ENCODE peak calls at places on chromosome 14, in eight cellular contexts. One of them, this sample, is unnamed. For H3K36me3, the result is how much of the 10 kb centered on the place peaks cover.

GRCh38 chr14:106831322-106831720 is 1304.9 kb downstream of the TMEM121 start:
- DNase-seq in thoracic aorta: no peak
- DNase-seq in naive thymus-derived CD4-positive, alpha-beta T cell: peak
- DNase-seq in HCT116: no peak
- DNase-seq in aorta: no peak
- DNase-seq in GM23248: no peak
- DNase-seq in mesendoderm: peak
- DNase-seq in adrenal gland: peak
- DNase-seq in this sample: no peak

GRCh38 chr14:53947452-53948180 is 9.0 kb downstream of the BMP4 start:
- DNase-seq in thoracic aorta: no peak
- DNase-seq in naive thymus-derived CD4-positive, alpha-beta T cell: no peak
- DNase-seq in HCT116: no peak
- DNase-seq in aorta: no peak
- DNase-seq in GM23248: no peak
- DNase-seq in mesendoderm: no peak
- DNase-seq in adrenal gland: no peak
- DNase-seq in this sample: no peak

GRCh38 chr14:72892879-72893635 is 844 bp downstream of the DPF3 start:
- DNase-seq in thoracic aorta: no peak
- DNase-seq in naive thymus-derived CD4-positive, alpha-beta T cell: peak
- DNase-seq in HCT116: no peak
- DNase-seq in aorta: peak
- DNase-seq in GM23248: peak
- DNase-seq in mesendoderm: no peak
- DNase-seq in adrenal gland: peak
- DNase-seq in this sample: peak

GRCh38 chr14:66003082-66003740 is 483.0 kb upstream of the CCDC196 start:
- DNase-seq in thoracic aorta: no peak
- DNase-seq in naive thymus-derived CD4-positive, alpha-beta T cell: no peak
- DNase-seq in HCT116: no peak
- DNase-seq in aorta: no peak
- DNase-seq in GM23248: no peak
- DNase-seq in mesendoderm: no peak
- DNase-seq in adrenal gland: no peak
- DNase-seq in this sample: no peak

GRCh38 chr14:34059037-34059924 is 108.4 kb upstream of the EGLN3 start:
- DNase-seq in thoracic aorta: no peak
- DNase-seq in naive thymus-derived CD4-positive, alpha-beta T cell: no peak
- DNase-seq in HCT116: no peak
- DNase-seq in aorta: no peak
- DNase-seq in GM23248: no peak
- DNase-seq in mesendoderm: no peak
- DNase-seq in adrenal gland: no peak
- DNase-seq in this sample: no peak

GRCh38 chr14:99510556-99511139 is 29.4 kb downstream of the CCNK start:
- DNase-seq in thoracic aorta: no peak
- DNase-seq in naive thymus-derived CD4-positive, alpha-beta T cell: no peak
- DNase-seq in HCT116: no peak
- DNase-seq in aorta: no peak
- DNase-seq in GM23248: no peak
- DNase-seq in mesendoderm: no peak
- DNase-seq in adrenal gland: no peak
- DNase-seq in this sample: no peak

GRCh38 chr14:105500036-105500725 is 9.1 kb downstream of the TEDC1 start:
- DNase-seq in thoracic aorta: no peak
- DNase-seq in naive thymus-derived CD4-positive, alpha-beta T cell: no peak
- DNase-seq in HCT116: no peak
- DNase-seq in aorta: no peak
- DNase-seq in GM23248: no peak
- DNase-seq in mesendoderm: no peak
- DNase-seq in adrenal gland: no peak
- DNase-seq in this sample: no peak

GRCh38 chr14:74685054-74685453 is 27.8 kb downstream of the AREL1 start:
- DNase-seq in thoracic aorta: no peak
- DNase-seq in naive thymus-derived CD4-positive, alpha-beta T cell: no peak
- DNase-seq in HCT116: no peak
- DNase-seq in aorta: no peak
- DNase-seq in GM23248: no peak
- DNase-seq in mesendoderm: no peak
- DNase-seq in adrenal gland: no peak
- DNase-seq in this sample: no peak

GRCh38 chr14:95953111-95953724 is 76.6 kb downstream of the TUNAR start:
- DNase-seq in thoracic aorta: no peak
- DNase-seq in naive thymus-derived CD4-positive, alpha-beta T cell: no peak
- DNase-seq in HCT116: no peak
- DNase-seq in aorta: no peak
- DNase-seq in GM23248: peak
- DNase-seq in mesendoderm: peak
- DNase-seq in adrenal gland: no peak
- DNase-seq in this sample: no peak

GRCh38 chr14:61470261-61470953 is 149.0 kb downstream of the PRKCH start:
- DNase-seq in thoracic aorta: no peak
- DNase-seq in naive thymus-derived CD4-positive, alpha-beta T cell: no peak
- DNase-seq in HCT116: no peak
- DNase-seq in aorta: no peak
- DNase-seq in GM23248: peak
- DNase-seq in mesendoderm: peak
- DNase-seq in adrenal gland: no peak
- DNase-seq in this sample: peak

GRCh38 chr14:26370118-26370517 is 227.7 kb downstream of the NOVA1 start:
- DNase-seq in thoracic aorta: no peak
- DNase-seq in naive thymus-derived CD4-positive, alpha-beta T cell: no peak
- DNase-seq in HCT116: no peak
- DNase-seq in aorta: no peak
- DNase-seq in GM23248: no peak
- DNase-seq in mesendoderm: no peak
- DNase-seq in adrenal gland: no peak
- DNase-seq in this sample: peak

GRCh38 chr14:74964787-74965769 is 9.7 kb upstream of the PGF start:
- DNase-seq in thoracic aorta: no peak
- DNase-seq in naive thymus-derived CD4-positive, alpha-beta T cell: no peak
- DNase-seq in HCT116: no peak
- DNase-seq in aorta: no peak
- DNase-seq in GM23248: peak
- DNase-seq in mesendoderm: no peak
- DNase-seq in adrenal gland: no peak
- DNase-seq in this sample: peak

GRCh38 chr14:24978862-24979724 is 70.9 kb downstream of the STXBP6 start:
- DNase-seq in thoracic aorta: no peak
- DNase-seq in naive thymus-derived CD4-positive, alpha-beta T cell: no peak
- DNase-seq in HCT116: no peak
- DNase-seq in aorta: no peak
- DNase-seq in GM23248: no peak
- DNase-seq in mesendoderm: peak
- DNase-seq in adrenal gland: no peak
- DNase-seq in this sample: no peak

GRCh38 chr14:76695263-76695920 is 65.9 kb upstream of the VASH1 start:
- DNase-seq in thoracic aorta: no peak
- DNase-seq in naive thymus-derived CD4-positive, alpha-beta T cell: no peak
- DNase-seq in HCT116: no peak
- DNase-seq in aorta: no peak
- DNase-seq in GM23248: no peak
- DNase-seq in mesendoderm: peak
- DNase-seq in adrenal gland: no peak
- DNase-seq in this sample: no peak

GRCh38 chr14:68939424-68939892 is 39.6 kb downstream of the ACTN1 start:
- DNase-seq in thoracic aorta: no peak
- DNase-seq in naive thymus-derived CD4-positive, alpha-beta T cell: no peak
- DNase-seq in HCT116: no peak
- DNase-seq in aorta: no peak
- DNase-seq in GM23248: no peak
- DNase-seq in mesendoderm: no peak
- DNase-seq in adrenal gland: no peak
- DNase-seq in this sample: no peak

GRCh38 chr14:34024768-34025144 is 73.9 kb upstream of the EGLN3 start:
- DNase-seq in thoracic aorta: no peak
- DNase-seq in naive thymus-derived CD4-positive, alpha-beta T cell: no peak
- DNase-seq in HCT116: no peak
- DNase-seq in aorta: no peak
- DNase-seq in GM23248: no peak
- DNase-seq in mesendoderm: no peak
- DNase-seq in adrenal gland: no peak
- DNase-seq in this sample: no peak

GRCh38 chr14:65770681-65771080 is 358.2 kb downstream of the FUT8 start:
- DNase-seq in thoracic aorta: no peak
- DNase-seq in naive thymus-derived CD4-positive, alpha-beta T cell: no peak
- DNase-seq in HCT116: no peak
- DNase-seq in aorta: no peak
- DNase-seq in GM23248: no peak
- DNase-seq in mesendoderm: no peak
- DNase-seq in adrenal gland: no peak
- DNase-seq in this sample: no peak

GRCh38 chr14:95490727-95491451 is 25.6 kb downstream of the SYNE3 start:
- DNase-seq in thoracic aorta: no peak
- DNase-seq in naive thymus-derived CD4-positive, alpha-beta T cell: no peak
- DNase-seq in HCT116: peak
- DNase-seq in aorta: peak
- DNase-seq in GM23248: peak
- DNase-seq in mesendoderm: no peak
- DNase-seq in adrenal gland: peak
- DNase-seq in this sample: peak

GRCh38 chr14:50615566-50615965 is 52.5 kb downstream of the SAV1 start:
- DNase-seq in thoracic aorta: no peak
- DNase-seq in naive thymus-derived CD4-positive, alpha-beta T cell: no peak
- DNase-seq in HCT116: no peak
- DNase-seq in aorta: no peak
- DNase-seq in GM23248: no peak
- DNase-seq in mesendoderm: no peak
- DNase-seq in adrenal gland: no peak
- DNase-seq in this sample: no peak

GRCh38 chr14:101010293-101010692 is 106.8 kb upstream of the RTL1 start:
- DNase-seq in thoracic aorta: no peak
- DNase-seq in naive thymus-derived CD4-positive, alpha-beta T cell: no peak
- DNase-seq in HCT116: no peak
- DNase-seq in aorta: peak
- DNase-seq in GM23248: no peak
- DNase-seq in mesendoderm: no peak
- DNase-seq in adrenal gland: peak
- DNase-seq in this sample: no peak

GRCh38 chr14:23559010-23559920 is 3.2 kb downstream of the THTPA start:
- DNase-seq in thoracic aorta: no peak
- DNase-seq in naive thymus-derived CD4-positive, alpha-beta T cell: peak
- DNase-seq in HCT116: no peak
- DNase-seq in aorta: peak
- DNase-seq in GM23248: peak
- DNase-seq in mesendoderm: no peak
- DNase-seq in adrenal gland: no peak
- DNase-seq in this sample: peak

GRCh38 chr14:80906336-80906735 is 35.2 kb downstream of the CEP128 start:
- DNase-seq in thoracic aorta: no peak
- DNase-seq in naive thymus-derived CD4-positive, alpha-beta T cell: no peak
- DNase-seq in HCT116: no peak
- DNase-seq in aorta: no peak
- DNase-seq in GM23248: no peak
- DNase-seq in mesendoderm: no peak
- DNase-seq in adrenal gland: no peak
- DNase-seq in this sample: no peak

GRCh38 chr14:90795744-90796143 is 20.5 kb downstream of the TTC7B start:
- DNase-seq in thoracic aorta: no peak
- DNase-seq in naive thymus-derived CD4-positive, alpha-beta T cell: no peak
- DNase-seq in HCT116: peak
- DNase-seq in aorta: no peak
- DNase-seq in GM23248: peak
- DNase-seq in mesendoderm: no peak
- DNase-seq in adrenal gland: no peak
- DNase-seq in this sample: no peak

GRCh38 chr14:31173120-31173837 is 34.3 kb downstream of the HECTD1 start:
- DNase-seq in thoracic aorta: no peak
- DNase-seq in naive thymus-derived CD4-positive, alpha-beta T cell: no peak
- DNase-seq in HCT116: no peak
- DNase-seq in aorta: no peak
- DNase-seq in GM23248: no peak
- DNase-seq in mesendoderm: peak
- DNase-seq in adrenal gland: no peak
- DNase-seq in this sample: no peak

GRCh38 chr14:31169877-31170276 is 37.7 kb downstream of the HECTD1 start:
- DNase-seq in thoracic aorta: no peak
- DNase-seq in naive thymus-derived CD4-positive, alpha-beta T cell: no peak
- DNase-seq in HCT116: no peak
- DNase-seq in aorta: no peak
- DNase-seq in GM23248: no peak
- DNase-seq in mesendoderm: no peak
- DNase-seq in adrenal gland: no peak
- DNase-seq in this sample: no peak

GRCh38 chr14:31170411-31170810 is 37.2 kb downstream of the HECTD1 start:
- DNase-seq in thoracic aorta: no peak
- DNase-seq in naive thymus-derived CD4-positive, alpha-beta T cell: no peak
- DNase-seq in HCT116: no peak
- DNase-seq in aorta: no peak
- DNase-seq in GM23248: peak
- DNase-seq in mesendoderm: no peak
- DNase-seq in adrenal gland: no peak
- DNase-seq in this sample: no peak

GRCh38 chr14:31174433-31174832 is 33.2 kb downstream of the HECTD1 start:
- DNase-seq in thoracic aorta: no peak
- DNase-seq in naive thymus-derived CD4-positive, alpha-beta T cell: no peak
- DNase-seq in HCT116: no peak
- DNase-seq in aorta: no peak
- DNase-seq in GM23248: no peak
- DNase-seq in mesendoderm: no peak
- DNase-seq in adrenal gland: no peak
- DNase-seq in this sample: no peak

GRCh38 chr14:31172084-31172483 is 35.5 kb downstream of the HECTD1 start:
- DNase-seq in thoracic aorta: no peak
- DNase-seq in naive thymus-derived CD4-positive, alpha-beta T cell: no peak
- DNase-seq in HCT116: no peak
- DNase-seq in aorta: no peak
- DNase-seq in GM23248: peak
- DNase-seq in mesendoderm: no peak
- DNase-seq in adrenal gland: no peak
- DNase-seq in this sample: no peak
- H3K36me3 ChIP-seq in thoracic aorta: under half
- H3K36me3 ChIP-seq in naive thymus-derived CD4-positive, alpha-beta T cell: under half
- H3K36me3 ChIP-seq in HCT116: under half
- H3K36me3 ChIP-seq in aorta: under half
- H3K36me3 ChIP-seq in GM23248: half or more
- H3K36me3 ChIP-seq in mesendoderm: under half
- H3K36me3 ChIP-seq in adrenal gland: half or more
- H3K36me3 ChIP-seq in this sample: half or more

GRCh38 chr14:64748995-64749714 is 44.9 kb downstream of the PLEKHG3 start:
- DNase-seq in thoracic aorta: no peak
- DNase-seq in naive thymus-derived CD4-positive, alpha-beta T cell: no peak
- DNase-seq in HCT116: no peak
- DNase-seq in aorta: no peak
- DNase-seq in GM23248: no peak
- DNase-seq in mesendoderm: no peak
- DNase-seq in adrenal gland: no peak
- DNase-seq in this sample: no peak
- H3K27ac ChIP-seq in thoracic aorta: peak
- H3K27ac ChIP-seq in naive thymus-derived CD4-positive, alpha-beta T cell: no peak
- H3K27ac ChIP-seq in HCT116: no peak
- H3K27ac ChIP-seq in aorta: no peak
- H3K27ac ChIP-seq in GM23248: no peak
- H3K27ac ChIP-seq in mesendoderm: no peak
- H3K27ac ChIP-seq in adrenal gland: no peak
- H3K27ac ChIP-seq in this sample: no peak

GRCh38 chr14:35079742-35080141 is 33.7 kb downstream of the FAM177A1 start:
- DNase-seq in thoracic aorta: no peak
- DNase-seq in naive thymus-derived CD4-positive, alpha-beta T cell: no peak
- DNase-seq in HCT116: no peak
- DNase-seq in aorta: no peak
- DNase-seq in GM23248: peak
- DNase-seq in mesendoderm: no peak
- DNase-seq in adrenal gland: no peak
- DNase-seq in this sample: no peak
- H3K36me3 ChIP-seq in thoracic aorta: under half
- H3K36me3 ChIP-seq in naive thymus-derived CD4-positive, alpha-beta T cell: under half
- H3K36me3 ChIP-seq in HCT116: under half
- H3K36me3 ChIP-seq in aorta: under half
- H3K36me3 ChIP-seq in GM23248: half or more
- H3K36me3 ChIP-seq in mesendoderm: under half
- H3K36me3 ChIP-seq in adrenal gland: half or more
- H3K36me3 ChIP-seq in this sample: under half

GRCh38 chr14:59267046-59267445 is 78.6 kb downstream of the DAAM1 start:
- DNase-seq in thoracic aorta: no peak
- DNase-seq in naive thymus-derived CD4-positive, alpha-beta T cell: no peak
- DNase-seq in HCT116: no peak
- DNase-seq in aorta: no peak
- DNase-seq in GM23248: no peak
- DNase-seq in mesendoderm: no peak
- DNase-seq in adrenal gland: no peak
- DNase-seq in this sample: no peak
- H3K27ac ChIP-seq in thoracic aorta: no peak
- H3K27ac ChIP-seq in naive thymus-derived CD4-positive, alpha-beta T cell: no peak
- H3K27ac ChIP-seq in HCT116: no peak
- H3K27ac ChIP-seq in aorta: no peak
- H3K27ac ChIP-seq in GM23248: no peak
- H3K27ac ChIP-seq in mesendoderm: no peak
- H3K27ac ChIP-seq in adrenal gland: no peak
- H3K27ac ChIP-seq in this sample: no peak

This sample was measured in cardiac muscle cell.